ENCODE peak calls at places on chromosomes 7 and 10, in five cellular contexts. T is neural progenitor cell, S is PC-9, U is breast epithelium, A is kidney. J is an unnamed sample. For H3K4me1, the result is how much of the 10 kb centered on the place peaks cover.

GRCh38 chr7:16023046-16023445 is 336.6 kb upstream of the MEOX2 start:
- DNase-seq in A (no peak), U (no peak), T (no peak), S (no peak), J (no peak)

GRCh38 chr10:78865931-78866717 is 202.6 kb upstream of the ZMIZ1 start:
- DNase-seq in T (no peak), U (no peak), S (no peak), A (no peak), J (no peak)

GRCh38 chr7:120171406-120171805 is 101.6 kb upstream of the KCND2 start:
- DNase-seq in T (no peak), U (no peak), S (peak), A (no peak), J (no peak)

GRCh38 chr7:80677629-80678028 is 39.2 kb downstream of the CD36 start:
- DNase-seq in T (no peak), S (no peak), U (no peak), A (no peak), J (no peak)

GRCh38 chr10:15571570-15571969 is 148.2 kb downstream of the ITGA8 start:
- DNase-seq in U (no peak), S (no peak), T (no peak), A (peak), J (no peak)

GRCh38 chr10:80272793-80273522 is 16.5 kb downstream of the MAT1A start:
- DNase-seq in U (no peak), S (no peak), T (no peak), A (no peak), J (no peak)

GRCh38 chr7:13041368-13041988 is 354.0 kb downstream of the ARL4A start:
- DNase-seq in U (no peak), A (no peak), S (no peak), T (no peak), J (no peak)

GRCh38 chr10:71939861-71940474 is 24.2 kb upstream of the CHST3 start:
- DNase-seq in S (no peak), A (no peak), T (no peak), U (no peak), J (no peak)

GRCh38 chr7:130356121-130356759 is 11.6 kb downstream of the CPA5 start:
- DNase-seq in U (peak), A (peak), T (peak), S (peak), J (no peak)

GRCh38 chr10:22620140-22620857 is 94.1 kb downstream of the PIP4K2A start:
- DNase-seq in U (peak), S (peak), A (peak), T (no peak), J (no peak)

GRCh38 chr7:7563269-7563668 is 3.4 kb upstream of the MIOS start:
- DNase-seq in U (no peak), A (no peak), S (peak), T (no peak), J (no peak)

GRCh38 chr7:100563100-100563564 is 10.6 kb downstream of the SAP25 start:
- DNase-seq in U (no peak), S (no peak), A (no peak), T (no peak), J (no peak)

GRCh38 chr7:32507416-32507815 is 12.1 kb downstream of the AVL9 start:
- DNase-seq in A (no peak), T (no peak), S (no peak), U (no peak), J (no peak)

GRCh38 chr10:59877191-59877671 is 29.1 kb downstream of the CCDC6 start:
- DNase-seq in U (no peak), S (no peak), A (no peak), T (no peak), J (no peak)

GRCh38 chr7:148398844-148399365 is 191.7 kb upstream of the C7orf33 start:
- DNase-seq in S (no peak), A (no peak), U (no peak), T (no peak), J (no peak)

GRCh38 chr7:94040254-94040653 is 36.1 kb upstream of the BET1 start:
- DNase-seq in S (no peak), A (no peak), U (no peak), T (peak), J (no peak)

GRCh38 chr10:79472449-79472848 is 27.0 kb upstream of the ZCCHC24 start:
- DNase-seq in A (no peak), U (no peak), T (no peak), S (no peak), J (no peak)

GRCh38 chr10:50250058-50250854 is 1.1 kb downstream of the ASAH2 start:
- DNase-seq in A (no peak), S (peak), U (no peak), T (no peak), J (no peak)

DNA sequence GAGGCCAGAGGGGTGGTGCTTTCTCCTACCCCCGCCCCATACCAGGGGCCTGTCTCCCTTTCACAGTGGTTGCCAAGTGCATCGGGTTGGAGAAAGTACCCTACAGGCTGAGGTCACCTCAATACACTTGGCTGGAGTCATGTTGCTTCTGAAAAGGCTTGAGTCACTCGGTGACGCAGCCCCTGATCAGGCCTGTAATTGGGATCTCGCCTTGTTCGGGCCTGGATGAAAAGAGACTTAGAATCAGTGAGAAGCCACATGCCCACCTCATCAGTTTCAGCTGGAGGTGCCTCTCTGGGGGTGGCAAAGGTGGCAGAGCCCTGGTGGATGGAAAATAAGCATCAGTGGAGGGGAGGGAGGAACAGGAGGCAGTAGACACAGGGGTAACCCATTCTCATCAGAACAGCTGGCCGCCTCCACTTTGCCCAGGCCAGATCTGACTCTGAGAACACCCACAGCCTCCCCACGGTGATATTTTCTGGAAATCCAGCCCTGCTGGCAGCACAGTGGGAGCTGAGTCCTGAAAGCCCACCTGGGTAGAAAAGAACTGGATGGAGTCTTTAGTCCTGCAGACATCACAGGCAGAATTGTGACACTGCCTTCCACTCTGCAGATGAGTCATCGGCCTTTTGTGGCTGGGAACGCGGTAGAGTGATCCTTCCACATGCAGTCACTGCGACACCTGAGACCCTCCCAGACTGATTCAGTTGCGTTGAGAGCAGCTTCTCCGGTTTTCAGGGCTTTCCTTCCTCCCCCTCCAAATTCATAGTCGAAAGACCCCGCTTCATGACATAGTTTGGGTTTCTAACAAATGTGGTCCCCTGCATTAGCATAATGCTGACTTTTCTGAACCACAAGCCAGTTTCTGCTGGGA is 108.0 kb downstream of the GRK5 start:
- DNase-seq in A (peak), T (peak), S (peak), U (no peak), J (peak)
- H3K4me1 ChIP-seq in A (under half), T (under half), S (under half), U (under half), J (under half)

GRCh38 chr7:138477581-138477980 is 17.5 kb downstream of the TRIM24 start:
- DNase-seq in A (no peak), U (no peak), S (no peak), T (no peak), J (no peak)

GRCh38 chr7:138480527-138480926 is 20.5 kb downstream of the TRIM24 start:
- DNase-seq in T (no peak), U (no peak), A (no peak), S (no peak), J (no peak)

GRCh38 chr7:138478499-138478908 is 18.4 kb downstream of the TRIM24 start:
- DNase-seq in A (no peak), U (no peak), S (peak), T (no peak), J (peak)

GRCh38 chr7:138475377-138475776 is 15.3 kb downstream of the TRIM24 start:
- DNase-seq in T (no peak), U (no peak), A (no peak), S (no peak), J (no peak)

GRCh38 chr7:138477081-138477578 is 17.1 kb downstream of the TRIM24 start:
- DNase-seq in U (no peak), A (no peak), T (no peak), S (no peak), J (no peak)
- H3K4me1 ChIP-seq in U (under half), A (under half), T (under half), S (under half), J (under half)

DNA sequence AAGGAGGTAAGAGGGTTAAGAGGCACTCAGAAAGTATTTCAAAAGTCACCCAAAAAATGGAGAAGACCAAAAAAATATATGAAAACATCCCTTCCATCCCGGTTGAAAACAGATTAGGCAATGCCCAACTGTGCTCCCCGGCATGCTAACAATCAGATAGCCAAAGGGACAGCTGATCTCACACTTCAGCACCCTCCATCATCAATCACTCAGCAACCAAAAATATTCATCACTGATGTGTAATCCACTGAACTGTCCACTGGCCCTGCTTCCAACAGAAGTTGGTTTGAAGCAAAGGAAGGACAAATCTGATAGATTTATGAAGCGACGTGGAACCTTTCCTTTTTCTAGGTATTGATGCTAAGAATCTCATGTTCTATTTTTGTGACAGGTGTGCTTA is 206.3 kb downstream of the TNS3 start:
- DNase-seq in T (no peak), U (no peak), A (no peak), S (no peak), J (no peak)
- H3K4me1 ChIP-seq in T (under half), U (under half), A (under half), S (under half), J (under half)

DNA sequence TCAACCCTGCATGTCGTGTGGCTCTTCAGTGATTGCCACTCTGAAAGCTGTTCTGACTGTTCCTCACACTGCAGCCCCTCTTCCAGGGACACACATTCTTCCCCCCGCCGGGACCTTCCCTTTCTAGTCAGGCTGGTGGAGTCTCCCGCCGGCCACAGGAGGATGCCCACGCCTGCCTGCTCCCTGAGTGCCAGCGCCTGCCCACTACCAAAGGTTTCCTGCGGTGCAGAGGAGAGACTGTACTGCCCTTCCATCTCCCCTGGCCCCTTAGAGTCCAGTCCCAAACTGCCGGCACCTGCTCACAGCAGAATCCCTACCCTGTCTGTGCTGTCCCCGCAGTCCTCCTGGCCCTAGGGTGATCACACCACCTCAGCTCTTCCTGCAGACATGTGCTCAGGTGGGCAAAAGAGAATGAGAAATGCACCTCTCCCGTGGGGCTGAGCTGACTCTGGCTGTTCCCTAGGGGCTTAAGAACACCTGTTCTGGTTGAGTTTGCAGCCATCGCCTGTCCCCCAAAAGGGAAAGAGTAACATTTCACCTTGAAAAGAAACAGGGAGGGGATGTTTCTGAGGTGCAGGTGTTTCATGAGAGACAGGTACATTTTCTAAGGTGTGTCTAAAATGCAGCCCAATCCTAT is 1.4 kb downstream of the PODXL start:
- DNase-seq in U (no peak), A (no peak), S (no peak), T (peak), J (no peak)
- H3K4me1 ChIP-seq in U (under half), A (under half), S (under half), T (under half), J (under half)

J was measured in CD4-positive, CD25-positive, alpha-beta regulatory T cell.